ENCODE peak calls at places on chromosomes 5 and 9, in four cellular contexts. Y is SK-N-SH, F is HepG2, Q is IMR-90. K is an unnamed sample.

GRCh38 chr5:13985736-13986418 is 41.4 kb upstream of the DNAH5 start:
- DNase-seq in Q (peak), Y (no peak), F (peak), K (peak)

GRCh38 chr5:130400091-130400490 is 495.8 kb downstream of the CHSY3 start:
- DNase-seq in F (peak), Q (no peak), Y (no peak), K (peak)

GRCh38 chr5:140136624-140137023 is 10.9 kb downstream of the IGIP start:
- DNase-seq in Q (no peak), F (no peak), Y (no peak), K (no peak)

GRCh38 chr5:68709229-68709628 is 384.6 kb upstream of the SLC30A5 start:
- DNase-seq in F (no peak), Q (no peak), Y (no peak), K (no peak)

GRCh38 chr5:110258460-110258859 is 468.0 kb downstream of the TMEM232 start:
- DNase-seq in Q (no peak), Y (no peak), F (no peak), K (no peak)

GRCh38 chr5:115309751-115310370 is 13.4 kb upstream of the CCDC112 start:
- DNase-seq in Q (peak), F (peak), Y (no peak), K (no peak)

GRCh38 chr9:127644943-127645342 is 32.9 kb downstream of the STXBP1 start:
- DNase-seq in Q (no peak), F (no peak), Y (no peak), K (no peak)

GRCh38 chr9:6413365-6414263 is 615 bp downstream of the UHRF2 start:
- DNase-seq in Q (no peak), Y (peak), F (no peak), K (no peak)

GRCh38 chr5:112529525-112529924 is 110.4 kb upstream of the EPB41L4A start:
- DNase-seq in Q (no peak), Y (peak), F (peak), K (no peak)

GRCh38 chr9:37371565-37372464 is 50.7 kb upstream of the GRHPR start:
- DNase-seq in Y (no peak), Q (peak), F (no peak), K (no peak)

GRCh38 chr5:166722939-166723338 is 1568.5 kb upstream of the WWC1 start:
- DNase-seq in F (no peak), Q (no peak), Y (no peak), K (peak)

GRCh38 chr9:73270967-73271722 is 119.5 kb downstream of the ANXA1 start:
- DNase-seq in Y (no peak), Q (peak), F (peak), K (peak)

GRCh38 chr5:16082053-16082452 is 97.5 kb downstream of the MARCHF11 start:
- DNase-seq in Y (no peak), Q (no peak), F (no peak), K (no peak)

GRCh38 chr9:76655121-76655531 is 109.1 kb upstream of the PCA3 start:
- DNase-seq in Y (no peak), Q (no peak), F (no peak), K (no peak)

GRCh38 chr9:124551472-124552339 is 44.5 kb upstream of the NR5A1 start:
- DNase-seq in Y (peak), Q (peak), F (peak), K (peak)

GRCh38 chr5:27702339-27702820 is 664.0 kb upstream of the CDH9 start:
- DNase-seq in F (no peak), Y (no peak), Q (no peak), K (peak)

GRCh38 chr9:14321517-14322125 is 7.7 kb upstream of the NFIB start:
- DNase-seq in Q (no peak), Y (no peak), F (no peak), K (no peak)

GRCh38 chr5:154899107-154899816 is 38.7 kb downstream of the GEMIN5 start:
- DNase-seq in Q (no peak), Y (no peak), F (no peak), K (no peak)

GRCh38 chr9:121725008-121725795 is 73.8 kb downstream of the DAB2IP start:
- DNase-seq in Q (peak), F (no peak), Y (no peak), K (no peak)

GRCh38 chr9:16247188-16247875 is 623.1 kb downstream of the BNC2 start:
- DNase-seq in F (no peak), Y (no peak), Q (peak), K (peak)

GRCh38 chr5:150674376-150674821 is 13.3 kb downstream of the MYOZ3 start:
- DNase-seq in Q (no peak), F (no peak), Y (no peak), K (no peak)

GRCh38 chr5:150672884-150673275 is 11.8 kb downstream of the MYOZ3 start:
- DNase-seq in Q (no peak), F (no peak), Y (no peak), K (no peak)

GRCh38 chr5:150672237-150672883 is 11.3 kb downstream of the MYOZ3 start:
- DNase-seq in F (no peak), Q (no peak), Y (peak), K (no peak)

GRCh38 chr5:150675044-150675443 is 14.0 kb downstream of the MYOZ3 start:
- DNase-seq in Q (no peak), Y (no peak), F (no peak), K (no peak)

GRCh38 chr5:150676578-150676977 is 15.5 kb downstream of the MYOZ3 start:
- DNase-seq in Y (no peak), Q (no peak), F (no peak), K (no peak)
- TF ChIP-seq RFX5 in Y (no peak), Q (no peak), F (no peak), K (no peak)

GRCh38 chr9:93450817-93451761 is at the start of gene FAM120A:
- DNase-seq in Q (peak), Y (peak), F (peak), K (peak)

GRCh38 chr9:93456022-93456421 is 2.6 kb upstream of the FAM120AOS start:
- DNase-seq in F (no peak), Q (peak), Y (no peak), K (no peak)

GRCh38 chr9:93452710-93453046 is 703 bp downstream of the FAM120AOS start:
- DNase-seq in Y (peak), F (no peak), Q (no peak), K (no peak)

GRCh38 chr9:93453047-93453914 is at the start of gene FAM120AOS:
- DNase-seq in Q (peak), Y (peak), F (peak), K (peak)

DNA sequence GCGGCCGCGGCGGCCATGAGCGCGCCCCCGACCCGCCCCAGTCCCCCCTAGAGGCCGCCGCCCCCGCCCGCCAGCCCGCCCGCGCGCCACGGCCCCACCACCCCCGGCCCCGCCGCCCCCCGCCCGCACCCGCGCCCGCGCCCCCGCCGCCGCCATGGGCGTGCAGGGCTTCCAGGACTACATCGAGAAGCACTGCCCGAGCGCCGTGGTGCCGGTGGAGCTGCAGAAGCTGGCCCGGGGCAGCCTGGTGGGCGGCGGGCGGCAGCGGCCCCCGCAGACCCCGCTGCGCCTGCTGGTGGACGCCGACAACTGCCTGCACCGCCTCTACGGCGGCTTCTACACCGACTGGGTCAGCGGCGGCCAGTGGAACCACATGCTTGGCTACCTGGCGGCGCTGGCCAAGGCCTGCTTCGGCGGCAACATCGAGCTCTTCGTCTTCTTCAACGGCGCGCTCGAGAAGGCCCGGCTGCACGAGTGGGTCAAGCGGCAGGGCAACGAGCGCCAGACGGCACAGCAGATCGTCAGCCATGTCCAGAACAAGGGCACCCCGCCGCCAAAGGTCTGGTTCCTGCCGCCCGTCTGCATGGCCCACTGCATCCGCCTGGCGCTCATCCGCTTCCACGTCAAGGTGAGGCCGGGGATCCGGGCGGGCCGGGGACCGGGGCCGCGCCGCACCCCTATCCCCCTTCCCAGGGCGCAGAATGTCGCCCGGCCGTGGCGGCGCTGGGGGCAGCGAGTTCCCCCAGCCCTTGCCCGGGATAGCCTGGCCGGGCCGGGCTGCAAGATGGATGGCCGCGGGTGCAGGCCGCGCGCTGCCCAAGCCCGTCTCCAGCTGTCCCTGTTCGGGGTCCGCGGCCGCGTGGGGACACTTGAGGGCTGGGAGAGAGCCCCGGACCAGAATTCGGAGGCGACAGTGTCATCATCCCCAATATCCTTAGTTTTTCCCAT is 551 bp downstream of the FAM120A start:
- DNase-seq in F (peak), Y (peak), Q (peak), K (no peak)
- TF ChIP-seq RFX5 in F (no peak), Y (no peak), Q (no peak), K (no peak)

GRCh38 chr5:39130716-39131115 is 56.5 kb upstream of the RICTOR start:
- DNase-seq in F (no peak), Y (no peak), Q (no peak), K (no peak)
- TF ChIP-seq RFX5 in F (no peak), Y (no peak), Q (no peak), K (no peak)

DNA sequence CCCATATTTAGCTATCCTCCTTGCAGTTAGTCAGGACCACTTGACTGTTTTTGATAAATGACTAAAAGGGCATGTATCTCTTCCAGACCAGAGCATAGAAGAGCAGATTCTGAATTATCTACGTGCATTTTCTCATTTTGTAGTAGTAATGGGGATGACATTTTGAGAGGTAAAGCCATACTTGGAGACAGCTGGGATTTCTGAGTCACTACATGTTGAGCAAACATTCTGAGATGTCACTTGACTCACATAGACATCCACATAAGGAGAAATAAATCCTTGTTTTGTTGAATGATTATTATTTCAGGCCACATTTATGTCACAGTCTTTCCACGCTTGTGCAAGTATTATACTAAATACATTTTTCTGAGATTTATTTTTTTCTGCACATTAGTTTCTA is 297.6 kb downstream of the CDH10 start:
- DNase-seq in F (no peak), Q (no peak), Y (no peak), K (no peak)
- TF ChIP-seq RFX5 in F (no peak), Q (no peak), Y (no peak), K (no peak)

DNA sequence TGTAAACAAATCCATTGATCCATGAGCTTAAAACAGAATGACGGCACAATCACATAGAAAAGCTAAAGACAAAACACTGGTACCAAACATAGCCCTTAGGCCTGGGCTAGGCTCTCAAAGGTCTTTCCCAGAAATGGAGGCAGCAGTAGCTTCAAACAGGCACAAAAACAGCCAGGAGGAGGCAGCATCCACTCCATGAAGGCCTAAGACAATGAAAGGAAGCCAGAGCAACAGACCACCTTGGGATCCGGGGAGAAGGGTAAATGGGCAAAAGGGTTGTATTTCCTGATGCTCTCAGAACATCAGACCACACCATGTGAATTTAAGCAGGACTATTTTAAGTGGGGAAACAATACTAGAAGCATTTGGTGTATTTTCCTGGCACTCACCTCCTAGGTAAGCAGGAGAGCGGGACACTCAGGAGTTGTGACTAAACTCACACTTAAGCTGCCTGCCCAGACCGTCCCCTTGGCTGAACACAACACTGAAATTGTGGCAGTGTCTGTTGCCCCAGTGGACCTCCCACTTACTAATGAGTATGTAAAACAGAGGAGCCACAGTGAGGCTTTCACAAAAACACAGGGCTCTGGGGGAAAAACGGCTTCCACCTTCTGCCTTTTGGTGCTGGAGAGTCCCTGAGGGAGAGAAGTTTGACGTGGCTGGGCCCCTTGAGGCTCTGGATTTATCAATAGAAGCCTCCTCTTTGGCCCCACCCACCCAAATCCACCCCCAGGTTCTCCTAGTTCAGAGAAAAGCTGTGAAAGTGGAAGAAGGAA is 11.9 kb downstream of the GNPDA1 start:
- DNase-seq in Y (no peak), Q (no peak), F (peak), K (peak)
- TF ChIP-seq RFX5 in Y (no peak), Q (no peak), F (no peak), K (no peak)